ENCODE peak calls at places on chromosomes 5 and 9, in six cellular contexts. G is G401; D is H54; E is NCI-H345; K is CD8-positive, alpha-beta memory T cell; B is HEK293T. F is an unnamed sample.

GRCh38 chr9:124685217-124685616 is 85.9 kb downstream of the NR6A1 start:
- DNase-seq in K (no peak), D (no peak), B (no peak), E (no peak), G (no peak), F (no peak)

GRCh38 chr9:91332476-91333231 is 29.1 kb downstream of the AUH start:
- DNase-seq in B (no peak), K (no peak), D (no peak), G (peak; percentile 47), E (no peak), F (no peak)

GRCh38 chr5:142821733-142822487 is 51.7 kb downstream of the ARHGAP26 start:
- DNase-seq in D (peak; percentile 41), G (no peak), K (no peak), E (no peak), B (no peak), F (no peak)

GRCh38 chr5:139708877-139709586 is 60.9 kb downstream of the CXXC5 start:
- DNase-seq in K (no peak), B (peak; percentile 45), E (peak; percentile 81), D (peak; percentile 91), G (peak; percentile 71), F (no peak)

GRCh38 chr5:105739732-105740131 is 1931.0 kb downstream of the EFNA5 start:
- DNase-seq in D (no peak), E (no peak), B (no peak), K (no peak), G (no peak), F (no peak)

GRCh38 chr5:36261186-36261585 is 19.5 kb upstream of the NADK2 start:
- DNase-seq in B (no peak), G (no peak), E (no peak), D (no peak), K (no peak), F (no peak)

GRCh38 chr5:141597394-141597793 is 21.4 kb downstream of the DIAPH1 start:
- DNase-seq in B (no peak), K (no peak), E (no peak), G (peak; percentile 21), D (no peak), F (no peak)

GRCh38 chr9:127567119-127567897 is 44.8 kb upstream of the STXBP1 start:
- DNase-seq in B (no peak), D (no peak), G (peak; percentile 82), K (no peak), E (no peak), F (no peak)

GRCh38 chr5:122937914-122938313 is 92.5 kb downstream of the SNX24 start:
- DNase-seq in D (no peak), K (no peak), G (no peak), E (no peak), B (no peak), F (no peak)

GRCh38 chr5:102296229-102296817 is at the start of gene SLCO4C1:
- DNase-seq in D (no peak), K (peak; percentile 67), G (no peak), E (peak; percentile 89), B (peak; percentile 84), F (peak; percentile 62)

GRCh38 chr5:88952996-88953643 is 70.1 kb upstream of the MEF2C start:
- DNase-seq in K (no peak), E (peak; percentile 60), B (no peak), G (no peak), D (no peak), F (no peak)

GRCh38 chr5:1963941-1964451 is 81.3 kb upstream of the IRX4 start:
- DNase-seq in D (no peak), G (no peak), K (no peak), B (no peak), E (no peak), F (no peak)

GRCh38 chr9:137502008-137502913 is 43.1 kb upstream of the NSMF start:
- DNase-seq in D (peak; percentile 86), E (peak; percentile 35), B (peak; percentile 75), G (no peak), K (peak; percentile 24), F (no peak)

GRCh38 chr5:132771559-132771998 is 5.5 kb downstream of the SEPTIN8 start:
- DNase-seq in G (peak; percentile 52), E (no peak), K (no peak), D (no peak), B (no peak), F (no peak)

GRCh38 chr9:35490910-35491465 is 1.1 kb downstream of the RUSC2 start:
- DNase-seq in K (no peak), D (no peak), B (no peak), G (peak; percentile 53), E (no peak), F (no peak)

GRCh38 chr5:145244251-145244650 is 590.9 kb downstream of the PRELID2 start:
- DNase-seq in K (no peak), B (no peak), D (no peak), G (no peak), E (no peak), F (no peak)

GRCh38 chr9:21854594-21854993 is 52.2 kb downstream of the MTAP start:
- DNase-seq in D (no peak), K (no peak), E (no peak), B (no peak), G (no peak), F (no peak)

GRCh38 chr5:54832066-54832465 is 153.3 kb downstream of the ESM1 start:
- DNase-seq in E (no peak), B (no peak), G (no peak), K (no peak), D (no peak), F (no peak)

GRCh38 chr9:69980591-69980990 is 63.1 kb upstream of the MAMDC2 start:
- DNase-seq in B (no peak), E (no peak), D (no peak), K (no peak), G (no peak), F (no peak)

GRCh38 chr5:2705861-2706260 is 45.6 kb downstream of the IRX2 start:
- DNase-seq in D (no peak), B (no peak), E (no peak), K (no peak), G (no peak), F (no peak)

GRCh38 chr5:131854134-131854533 is 57.3 kb upstream of the FNIP1 start:
- DNase-seq in G (no peak), E (no peak), D (no peak), K (no peak), B (no peak), F (peak; percentile 6)

GRCh38 chr5:423626-424258 is 19.2 kb upstream of the EXOC3 start:
- DNase-seq in E (no peak), G (no peak), K (no peak), D (no peak), B (no peak), F (no peak)

GRCh38 chr5:67678594-67678993 is 482.0 kb upstream of the CD180 start:
- DNase-seq in E (no peak), D (no peak), B (no peak), K (no peak), G (peak; percentile 28), F (no peak)

F was measured in activated T-helper 1 cell treated with anti-CD3 and anti-CD28 coated beads, Interleukin-12 subunit alpha, Interleukin-12 subunit beta, Interleukin-2, Interleukin-4 antibody, amounts not matched to agents 30 ng/mL and 10 ng/mL and 1 ng/mL, durations not matched to agents 14 hours and 24 hours and 36 hours.